ENCODE peak calls at places on chromosome 22, in eight cellular contexts. I is body of pancreas, B is brain microvascular endothelial cell, F is transverse colon, C is heart right ventricle, X is ovary, G is H1, O is HepG2. Q is an unnamed sample.

GRCh38 chr22:36493690-36494110 is 12.3 kb upstream of the TXN2 start:
- DNase-seq in I (peak), B (no peak), F (peak), C (no peak), X (no peak), G (no peak), O (no peak), Q (no peak)

GRCh38 chr22:29886601-29887000 is 3.6 kb downstream of the MTMR3 start:
- DNase-seq in I (no peak), B (no peak), F (no peak), C (no peak), X (no peak), G (no peak), O (no peak), Q (no peak)

GRCh38 chr22:43561421-43562178 is 149.8 kb downstream of the MPPED1 start:
- DNase-seq in I (no peak), B (no peak), F (no peak), C (no peak), X (no peak), G (no peak), O (no peak), Q (no peak)

GRCh38 chr22:48644997-48645396 is 1182.7 kb downstream of the BRD1 start:
- DNase-seq in I (no peak), B (no peak), F (no peak), C (no peak), X (no peak), G (no peak), O (no peak), Q (no peak)

GRCh38 chr22:22773979-22774738 is 113.5 kb upstream of the IGLL5 start:
- DNase-seq in I (no peak), B (no peak), F (no peak), C (no peak), X (no peak), G (no peak), O (no peak), Q (no peak)

GRCh38 chr22:31284756-31285155 is 7.5 kb downstream of the PIK3IP1 start:
- DNase-seq in I (no peak), B (no peak), F (no peak), C (no peak), X (no peak), G (no peak), O (no peak), Q (no peak)

GRCh38 chr22:22380098-22381030 is 128.2 kb downstream of the ZNF280B start:
- DNase-seq in I (no peak), B (no peak), F (peak), C (no peak), X (no peak), G (no peak), O (no peak), Q (no peak)

GRCh38 chr22:37525073-37525745 is 6.0 kb upstream of the CARD10 start:
- DNase-seq in I (no peak), B (peak), F (no peak), C (no peak), X (no peak), G (no peak), O (no peak), Q (peak)

GRCh38 chr22:32480238-32480637 is 5.6 kb downstream of the FBXO7 start:
- DNase-seq in I (no peak), B (no peak), F (no peak), C (no peak), X (no peak), G (no peak), O (no peak), Q (no peak)

GRCh38 chr22:43203471-43203981 is 16.6 kb upstream of the TTLL12 start:
- DNase-seq in I (no peak), B (no peak), F (no peak), C (no peak), X (no peak), G (peak), O (no peak), Q (no peak)

GRCh38 chr22:22156716-22157499 is 87.7 kb upstream of the VPREB1 start:
- DNase-seq in I (peak), B (peak), F (peak), C (no peak), X (no peak), G (peak), O (peak), Q (peak)

DNA sequence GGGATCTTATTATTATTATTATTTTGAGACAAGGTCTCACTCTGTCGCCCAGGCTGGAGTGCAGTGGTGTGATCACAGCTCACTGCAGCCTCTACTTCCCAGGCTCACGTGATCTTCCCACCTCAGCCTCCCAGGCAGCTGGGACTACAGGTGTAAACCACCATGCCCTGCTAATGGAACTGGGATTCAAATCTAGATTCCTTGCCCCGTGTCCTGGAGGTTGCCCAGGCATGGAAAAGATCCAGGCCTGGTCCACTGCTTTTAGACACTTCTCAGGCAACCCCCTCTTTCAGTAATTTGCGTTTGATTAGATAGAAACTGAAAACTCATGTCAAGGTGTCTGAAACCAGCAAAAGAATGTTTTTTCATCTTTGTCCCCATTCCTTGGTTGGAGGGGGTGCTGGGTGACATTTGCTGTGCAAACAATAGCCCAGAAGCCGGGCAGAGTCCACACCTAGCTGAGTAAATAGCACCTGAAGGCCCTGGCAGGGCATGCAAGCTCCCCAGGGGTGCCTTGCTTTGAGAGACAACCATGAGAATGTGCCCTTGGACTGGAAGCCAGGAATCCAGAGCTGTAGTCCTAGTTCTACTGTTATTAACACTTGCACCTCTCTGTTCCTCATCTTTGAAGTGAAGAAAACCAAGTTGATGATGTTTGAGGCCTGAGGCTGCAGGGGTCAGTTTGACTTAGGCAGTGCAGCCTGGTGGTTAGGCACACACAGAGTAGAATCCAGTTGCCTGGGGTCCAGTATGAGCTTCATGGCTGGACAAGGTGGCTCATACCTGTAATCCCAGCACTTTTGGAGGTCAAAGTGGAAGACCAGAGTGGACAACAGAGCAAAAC is 19.1 kb upstream of the XBP1 start:
- DNase-seq in I (peak), B (no peak), F (peak), C (no peak), X (no peak), G (no peak), O (peak), Q (no peak)
- H3K27ac ChIP-seq in I (peak), B (no peak), F (peak), C (peak), X (no peak), G (no peak), O (peak), Q (no peak)

GRCh38 chr22:45127866-45128265 is 35.9 kb upstream of the NUP50 start:
- DNase-seq in I (no peak), B (peak), F (no peak), C (no peak), X (no peak), G (no peak), O (no peak), Q (no peak)

GRCh38 chr22:45120931-45121330 is 42.8 kb upstream of the NUP50 start:
- DNase-seq in I (no peak), B (no peak), F (no peak), C (no peak), X (no peak), G (no peak), O (no peak), Q (no peak)

GRCh38 chr22:45129703-45130524 is 33.8 kb upstream of the NUP50 start:
- DNase-seq in I (peak), B (no peak), F (no peak), C (no peak), X (no peak), G (no peak), O (no peak), Q (no peak)

GRCh38 chr22:45124176-45124857 is 39.4 kb upstream of the NUP50 start:
- DNase-seq in I (no peak), B (no peak), F (no peak), C (no peak), X (no peak), G (no peak), O (no peak), Q (no peak)

GRCh38 chr22:45125198-45125597 is 38.5 kb upstream of the NUP50 start:
- DNase-seq in I (no peak), B (peak), F (no peak), C (no peak), X (no peak), G (no peak), O (no peak), Q (no peak)
- TF ChIP-seq CTCF in I (no peak), B (no peak), F (no peak), C (no peak), X (no peak), G (no peak), O (no peak), Q (no peak)

GRCh38 chr22:25027052-25027525 is 74.6 kb downstream of the KIAA1671 start:
- DNase-seq in I (no peak), B (no peak), F (peak), C (no peak), X (no peak), G (no peak), O (no peak), Q (no peak)
- H3K27ac ChIP-seq in I (no peak), B (no peak), F (peak), C (no peak), X (no peak), G (no peak), O (no peak), Q (peak)

GRCh38 chr22:45456811-45457210 is 43.3 kb downstream of the RIBC2 start:
- DNase-seq in I (no peak), B (no peak), F (no peak), C (no peak), X (no peak), G (no peak), O (no peak), Q (no peak)

GRCh38 chr22:45459235-45459634 is 43.4 kb upstream of the FBLN1 start:
- DNase-seq in I (no peak), B (no peak), F (no peak), C (no peak), X (no peak), G (no peak), O (no peak), Q (no peak)

GRCh38 chr22:45460288-45461109 is 42.2 kb upstream of the FBLN1 start:
- DNase-seq in I (peak), B (no peak), F (peak), C (peak), X (peak), G (no peak), O (no peak), Q (no peak)

GRCh38 chr22:45458532-45458931 is 44.2 kb upstream of the FBLN1 start:
- DNase-seq in I (no peak), B (no peak), F (no peak), C (no peak), X (no peak), G (no peak), O (no peak), Q (no peak)

DNA sequence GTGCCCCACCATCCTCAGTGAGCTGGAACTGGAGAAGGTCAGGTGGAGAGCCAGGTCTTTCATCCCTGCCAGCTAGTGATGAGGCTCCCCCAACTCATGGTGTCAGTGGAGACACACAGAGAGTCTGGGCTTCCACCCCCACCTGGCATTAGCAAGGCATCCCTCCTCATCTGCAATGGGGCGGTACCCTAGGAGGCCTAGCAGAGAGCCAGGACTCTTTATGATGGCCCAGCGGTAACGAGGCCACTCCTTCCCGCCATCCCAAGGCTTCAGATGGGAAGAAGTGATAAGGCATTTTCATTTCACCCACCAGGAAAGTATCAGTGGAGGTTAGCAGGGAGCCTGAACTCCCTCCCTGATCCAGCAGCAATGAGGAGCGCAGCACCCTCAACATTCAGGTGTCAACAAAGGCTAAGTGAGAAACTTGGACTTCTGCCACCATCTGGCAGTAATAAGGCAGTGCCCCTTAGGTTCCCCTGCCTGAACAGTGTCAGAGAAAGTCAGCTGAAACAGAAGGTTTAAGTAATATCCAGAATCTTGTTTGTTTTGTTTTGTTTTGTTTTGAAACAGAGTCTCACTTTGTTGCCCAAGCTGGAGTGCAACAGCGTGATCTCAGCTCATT is 40.5 kb upstream of the FBLN1 start:
- DNase-seq in I (no peak), B (no peak), F (no peak), C (no peak), X (no peak), G (no peak), O (peak), Q (no peak)
- TF ChIP-seq CTCF in I (no peak), B (peak), F (no peak), C (no peak), X (no peak), G (peak), O (peak), Q (no peak)

GRCh38 chr22:28019360-28019759 is 100.3 kb upstream of the PITPNB start:
- DNase-seq in I (no peak), B (no peak), F (peak), C (no peak), X (peak), G (no peak), O (no peak), Q (no peak)
- H3K27ac ChIP-seq in I (no peak), B (no peak), F (no peak), C (no peak), X (no peak), G (no peak), O (no peak), Q (peak)

GRCh38 chr22:21000215-21000986 is 1.5 kb downstream of the THAP7 start:
- DNase-seq in I (no peak), B (no peak), F (no peak), C (no peak), X (no peak), G (no peak), O (no peak), Q (no peak)
- TF ChIP-seq CTCF in I (no peak), B (peak), F (no peak), C (no peak), X (no peak), G (no peak), O (no peak), Q (no peak)

GRCh38 chr22:46392137-46392844 is 56.8 kb downstream of the TRMU start:
- DNase-seq in I (no peak), B (no peak), F (no peak), C (no peak), X (no peak), G (no peak), O (no peak), Q (no peak)

GRCh38 chr22:46390105-46390651 is 54.7 kb downstream of the TRMU start:
- DNase-seq in I (no peak), B (no peak), F (no peak), C (no peak), X (no peak), G (no peak), O (no peak), Q (no peak)

GRCh38 chr22:46391486-46392136 is 56.1 kb downstream of the TRMU start:
- DNase-seq in I (no peak), B (no peak), F (no peak), C (no peak), X (no peak), G (no peak), O (no peak), Q (no peak)

GRCh38 chr22:46389081-46389480 is 53.6 kb downstream of the TRMU start:
- DNase-seq in I (no peak), B (no peak), F (no peak), C (no peak), X (no peak), G (no peak), O (no peak), Q (no peak)

DNA sequence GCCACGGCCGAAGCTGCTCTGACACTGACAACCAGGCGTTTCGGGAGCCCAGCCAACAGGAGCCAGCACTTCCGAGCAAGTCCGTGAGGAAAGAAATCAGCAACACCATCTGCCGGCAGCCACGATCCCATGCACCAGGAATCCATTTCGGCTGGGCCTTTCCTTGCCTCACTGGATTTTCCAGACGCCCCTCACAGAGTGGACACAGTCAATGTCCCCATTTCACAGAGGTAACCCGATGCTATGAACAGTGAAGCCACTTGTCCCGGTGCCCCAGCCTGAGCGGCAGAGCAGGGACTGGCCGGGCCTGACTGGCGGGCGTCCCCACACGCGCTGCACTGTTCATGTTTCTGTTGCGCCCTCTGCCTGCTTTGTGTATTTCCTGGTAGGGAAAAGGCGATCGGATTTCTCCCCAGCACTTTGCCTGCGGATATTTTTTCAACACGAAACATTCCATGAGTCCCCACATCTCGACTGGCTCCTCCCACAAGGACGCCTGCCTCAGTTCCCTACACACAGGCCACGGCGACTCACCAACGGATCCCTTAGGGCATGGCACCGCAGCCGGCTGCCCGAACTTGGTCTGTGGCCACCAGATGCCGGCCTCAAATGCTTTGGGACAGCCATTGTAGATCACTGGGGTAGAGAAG is 55.3 kb downstream of the TRMU start:
- DNase-seq in I (peak), B (peak), F (peak), C (peak), X (peak), G (no peak), O (peak), Q (peak)
- H3K27ac ChIP-seq in I (peak), B (no peak), F (no peak), C (no peak), X (no peak), G (no peak), O (no peak), Q (peak)

GRCh38 chr22:50357756-50358155 is 14.6 kb downstream of the PPP6R2 start:
- DNase-seq in I (no peak), B (no peak), F (no peak), C (no peak), X (no peak), G (no peak), O (no peak), Q (no peak)

GRCh38 chr22:50361688-50362087 is 18.6 kb downstream of the PPP6R2 start:
- DNase-seq in I (no peak), B (no peak), F (no peak), C (no peak), X (no peak), G (no peak), O (no peak), Q (no peak)

GRCh38 chr22:50363411-50364194 is 20.5 kb downstream of the PPP6R2 start:
- DNase-seq in I (no peak), B (no peak), F (no peak), C (no peak), X (no peak), G (no peak), O (no peak), Q (no peak)

GRCh38 chr22:50361222-50361621 is 18.1 kb downstream of the PPP6R2 start:
- DNase-seq in I (no peak), B (no peak), F (no peak), C (no peak), X (no peak), G (no peak), O (no peak), Q (no peak)

GRCh38 chr22:50360578-50360977 is 17.5 kb downstream of the PPP6R2 start:
- DNase-seq in I (no peak), B (no peak), F (no peak), C (no peak), X (no peak), G (no peak), O (no peak), Q (no peak)
- TF ChIP-seq CTCF in I (no peak), B (no peak), F (no peak), C (no peak), X (no peak), G (no peak), O (no peak), Q (no peak)

Q was measured in RWPE1.